ENCODE peak calls at places on chromosomes 4 and X, in ten cellular contexts. J is central memory CD4-positive, alpha-beta T cell; Z is T47D; F is substantia nigra; P is RCC 7860; M is Calu3; V is WTC11; N is activated CD4-positive, alpha-beta T cell treated with anti-CD3 and anti-CD28 coated beads for 48 hours; R is neural crest cell; L is fibroblast of lung. A is an unnamed sample.

GRCh38 chr4:73702796-73703287 is 37.5 kb upstream of the CXCL8 start:
- DNase-seq in P (no peak), J (no peak), F (no peak), R (no peak), Z (no peak), L (no peak), N (no peak), V (no peak), M (no peak), A (no peak)

GRCh38 chrX:55593756-55594257 is 29.4 kb upstream of the FOXR2 start:
- DNase-seq in R (no peak), Z (no peak), J (no peak), N (no peak), M (no peak), V (no peak), L (no peak), P (no peak), F (no peak), A (no peak)

GRCh38 chrX:25941559-25942250 is 196.4 kb upstream of the MAGEB18 start:
- DNase-seq in N (no peak), L (no peak), F (no peak), Z (no peak), M (no peak), J (no peak), P (no peak), V (no peak), R (no peak), A (no peak)

GRCh38 chr4:76305033-76305687 is 1.4 kb upstream of the STBD1 start:
- DNase-seq in Z (no peak), N (peak), M (no peak), R (no peak), L (no peak), J (peak), P (no peak), F (no peak), V (no peak), A (peak)

GRCh38 chrX:131741103-131741581 is 197.3 kb downstream of the OR13H1 start:
- DNase-seq in Z (no peak), F (no peak), R (no peak), M (no peak), L (no peak), N (no peak), V (no peak), P (no peak), J (peak), A (no peak)

GRCh38 chr4:48194986-48195773 is 61.1 kb upstream of the TXK start:
- DNase-seq in V (no peak), J (no peak), L (peak), Z (no peak), N (no peak), P (no peak), F (no peak), R (no peak), M (no peak), A (no peak)

GRCh38 chrX:134529481-134529880 is 69.5 kb downstream of the HPRT1 start:
- DNase-seq in V (no peak), P (no peak), M (no peak), F (no peak), J (no peak), R (no peak), N (no peak), Z (no peak), L (no peak), A (no peak)

GRCh38 chr4:38236003-38236402 is 275.8 kb downstream of the PTTG2 start:
- DNase-seq in J (no peak), V (no peak), R (no peak), M (no peak), Z (no peak), N (no peak), F (no peak), L (no peak), P (no peak), A (no peak)

GRCh38 chr4:107392951-107393350 is 327.1 kb downstream of the PAPSS1 start:
- DNase-seq in V (no peak), F (no peak), P (no peak), Z (peak), N (no peak), R (no peak), J (no peak), L (peak), M (no peak), A (no peak)

GRCh38 chr4:24322986-24323385 is 261.4 kb downstream of the DHX15 start:
- DNase-seq in M (no peak), P (no peak), Z (no peak), L (no peak), V (no peak), R (no peak), F (no peak), J (no peak), N (no peak), A (no peak)

GRCh38 chr4:164955107-164955805 is 22.2 kb downstream of the TRIM61 start:
- DNase-seq in R (no peak), P (no peak), M (no peak), N (no peak), F (no peak), Z (no peak), V (no peak), J (no peak), L (no peak), A (no peak)